ENCODE peak calls at places on chromosomes 6 and 20, in four cellular contexts. W is cardiac fibroblast, F is vagina, I is GM12878. X is an unnamed sample.
A peak's percentile ranks its signal among the peaks of the same experiment; 100 is the strongest.

GRCh38 chr6:78487401-78487800 is 379.9 kb upstream of the IRAK1BP1 start:
- DNase-seq in W (peak; percentile 66), F (no peak), I (no peak), X (no peak)

GRCh38 chr6:43911625-43912577 is 141.9 kb downstream of the VEGFA start:
- DNase-seq in W (no peak), F (no peak), I (no peak), X (no peak)

GRCh38 chr6:131979515-131980337 is 28.6 kb upstream of the CCN2 start:
- DNase-seq in W (peak; percentile 97), F (no peak), I (no peak), X (no peak)

GRCh38 chr6:69216127-69216526 is 580.7 kb downstream of the LMBRD1 start:
- DNase-seq in W (no peak), F (no peak), I (no peak), X (no peak)

GRCh38 chr6:119147101-119148053 is 68.9 kb upstream of the FAM184A start:
- DNase-seq in W (peak; percentile 97), F (no peak), I (peak; percentile 60), X (peak; percentile 58)

GRCh38 chr6:32194825-32195651 is 2.6 kb upstream of the GPSM3 start:
- DNase-seq in W (peak; percentile 79), F (no peak), I (no peak), X (no peak)

GRCh38 chr6:165049362-165049761 is 260.0 kb downstream of the C6orf118 start:
- DNase-seq in W (peak; percentile 26), F (no peak), I (no peak), X (no peak)

GRCh38 chr6:71545905-71546304 is 257.3 kb downstream of the OGFRL1 start:
- DNase-seq in W (no peak), F (no peak), I (no peak), X (no peak)

GRCh38 chr6:29564875-29565274 is 5.3 kb upstream of the UBD start:
- DNase-seq in W (no peak), F (no peak), I (no peak), X (no peak)

GRCh38 chr20:62964700-62965099 is 12.2 kb downstream of the SLC17A9 start:
- DNase-seq in W (no peak), F (no peak), I (no peak), X (no peak)

GRCh38 chr20:62967149-62967501 is 14.6 kb downstream of the SLC17A9 start:
- DNase-seq in W (no peak), F (no peak), I (no peak), X (no peak)

GRCh38 chr20:62963614-62964397 is 11.3 kb downstream of the SLC17A9 start:
- DNase-seq in W (no peak), F (no peak), I (no peak), X (no peak)

GRCh38 chr20:62966212-62967148 is 14.0 kb downstream of the SLC17A9 start:
- DNase-seq in W (no peak), F (no peak), I (no peak), X (no peak)

DNA sequence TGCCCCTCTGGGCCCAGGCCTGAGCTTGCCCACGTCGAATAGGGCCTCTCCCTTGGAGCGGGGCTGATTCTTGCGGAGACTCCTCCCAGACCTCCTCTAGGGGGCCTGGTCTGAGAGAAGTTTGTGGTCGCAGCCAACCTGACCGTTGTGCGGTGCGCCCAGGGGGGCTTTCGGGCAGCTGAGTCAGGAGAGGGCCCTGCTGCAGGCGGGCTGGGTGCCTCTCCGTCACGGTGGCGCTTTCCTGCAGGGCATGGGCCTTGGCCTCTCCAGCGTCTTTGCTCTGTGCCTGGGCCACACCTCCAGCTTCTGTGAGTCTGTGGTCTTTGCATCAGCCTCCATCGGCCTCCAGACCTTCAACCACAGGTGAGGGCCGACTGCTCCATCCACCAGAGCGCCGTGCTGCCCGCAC is 12.9 kb downstream of the SLC17A9 start:
- DNase-seq in W (no peak), F (no peak), I (no peak), X (no peak)
- TF ChIP-seq CTCF in W (no peak), F (no peak), I (no peak), X (no peak)

DNA sequence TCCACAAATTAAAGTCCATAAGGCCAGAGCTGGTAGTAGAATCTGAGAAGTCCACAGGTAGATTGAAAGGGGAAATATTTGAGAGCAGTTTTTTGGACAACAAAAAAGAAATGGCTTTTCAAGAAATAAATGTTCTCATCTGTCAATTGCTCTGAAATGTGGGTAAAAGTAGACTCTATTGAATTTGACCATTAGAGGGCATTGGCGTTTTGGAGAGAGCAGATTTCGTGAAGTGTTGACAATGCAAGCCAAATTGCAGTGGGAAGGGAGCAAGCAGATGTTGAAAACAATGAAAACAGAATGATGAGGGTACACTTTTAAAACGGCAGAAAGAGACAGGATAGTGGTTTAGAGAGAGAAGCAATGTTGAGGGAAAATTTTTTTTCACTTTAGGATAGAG is 149.1 kb upstream of the FAM83B start:
- DNase-seq in W (peak; percentile 15), F (no peak), I (no peak), X (no peak)
- TF ChIP-seq CTCF in W (peak; percentile 13), F (no peak), I (peak; percentile 37), X (no peak)

GRCh38 chr6:51626391-51626790 is 461.0 kb downstream of the PKHD1 start:
- DNase-seq in W (no peak), F (no peak), I (no peak), X (no peak)
- TF ChIP-seq CTCF in W (no peak), F (no peak), I (no peak), X (no peak)

GRCh38 chr20:5933802-5934436 is 16.4 kb downstream of the TRMT6 start:
- DNase-seq in W (peak; percentile 33), F (no peak), I (peak; percentile 26), X (no peak)
- TF ChIP-seq CTCF in W (peak; percentile 8), F (no peak), I (peak; percentile 61), X (no peak)

GRCh38 chr20:48295445-48295903 is 510.2 kb upstream of the SULF2 start:
- DNase-seq in W (peak; percentile 97), F (no peak), I (no peak), X (no peak)
- TF ChIP-seq CTCF in W (no peak), F (no peak), I (no peak), X (no peak)

DNA sequence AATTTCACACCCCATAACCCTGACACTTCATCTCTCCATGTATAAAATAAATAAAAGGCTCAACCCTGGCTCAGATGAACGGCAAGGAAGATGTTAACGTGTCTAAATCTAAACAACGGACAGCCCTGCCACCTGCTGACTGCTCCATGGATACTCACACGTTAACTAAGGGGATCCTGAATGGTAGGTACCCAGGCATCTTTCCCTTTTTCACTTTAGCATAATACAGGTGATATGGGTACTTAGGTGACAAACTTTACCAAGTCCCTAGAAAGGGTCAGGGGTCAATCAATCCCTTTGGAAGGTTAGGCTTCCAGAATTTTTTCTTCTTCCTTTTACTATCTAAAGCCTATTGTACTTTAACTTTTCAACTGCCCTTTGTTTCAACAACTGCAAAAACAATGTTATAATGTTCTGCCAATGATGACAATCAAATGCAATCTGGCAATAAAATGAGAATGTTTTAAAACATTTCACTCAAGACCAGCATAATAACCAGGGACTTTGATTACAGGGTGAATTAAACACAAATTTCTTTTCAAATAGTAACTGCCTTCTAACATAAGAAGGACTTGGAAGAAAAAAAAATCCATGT is 52.4 kb upstream of the IPCEF1 start:
- DNase-seq in W (peak; percentile 54), F (no peak), I (no peak), X (no peak)
- TF ChIP-seq CTCF in W (peak; percentile 36), F (no peak), I (peak; percentile 21), X (no peak)

GRCh38 chr6:6676910-6677441 is 88.5 kb downstream of the LY86 start:
- DNase-seq in W (peak; percentile 82), F (no peak), I (peak; percentile 66), X (peak; percentile 94)

GRCh38 chr6:6678185-6678671 is 89.7 kb downstream of the LY86 start:
- DNase-seq in W (peak; percentile 63), F (no peak), I (no peak), X (no peak)

GRCh38 chr6:6679633-6680032 is 91.1 kb downstream of the LY86 start:
- DNase-seq in W (no peak), F (no peak), I (no peak), X (no peak)

GRCh38 chr6:6678811-6679210 is 90.3 kb downstream of the LY86 start:
- DNase-seq in W (no peak), F (no peak), I (no peak), X (no peak)

DNA sequence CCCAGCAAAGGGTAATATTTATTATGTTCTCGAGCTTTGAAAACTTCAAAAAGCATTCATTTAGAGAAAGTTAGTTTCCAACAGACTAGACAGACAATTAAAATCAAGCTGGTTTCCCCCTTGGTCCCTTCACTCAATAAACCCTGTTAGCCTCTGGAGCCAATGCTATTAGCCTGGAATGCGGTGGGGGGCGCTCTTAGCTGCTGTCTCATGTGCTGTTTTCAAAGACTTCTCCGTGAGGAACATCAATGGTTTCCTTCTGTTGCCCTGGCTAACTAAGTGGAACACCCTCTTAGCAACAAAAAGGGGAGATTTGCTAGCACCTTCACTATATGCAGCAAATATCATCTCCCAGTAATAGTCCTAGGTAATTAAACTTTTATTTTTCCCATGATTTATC is 86.4 kb downstream of the LY86 start:
- DNase-seq in W (no peak), F (no peak), I (no peak), X (no peak)
- TF ChIP-seq CTCF in W (peak; percentile 47), F (no peak), I (peak; percentile 2), X (no peak)

GRCh38 chr20:44521484-44522481 is at the start of gene SERINC3:
- DNase-seq in W (peak; percentile 96), F (peak; percentile 97), I (peak; percentile 78), X (peak; percentile 89)
- TF ChIP-seq CTCF in W (no peak), F (no peak), I (peak; percentile 29), X (no peak)

GRCh38 chr6:150355932-150356331 is 12.9 kb upstream of the IYD start:
- DNase-seq in W (no peak), F (no peak), I (no peak), X (no peak)
- TF ChIP-seq CTCF in W (no peak), F (no peak), I (no peak), X (no peak)

DNA sequence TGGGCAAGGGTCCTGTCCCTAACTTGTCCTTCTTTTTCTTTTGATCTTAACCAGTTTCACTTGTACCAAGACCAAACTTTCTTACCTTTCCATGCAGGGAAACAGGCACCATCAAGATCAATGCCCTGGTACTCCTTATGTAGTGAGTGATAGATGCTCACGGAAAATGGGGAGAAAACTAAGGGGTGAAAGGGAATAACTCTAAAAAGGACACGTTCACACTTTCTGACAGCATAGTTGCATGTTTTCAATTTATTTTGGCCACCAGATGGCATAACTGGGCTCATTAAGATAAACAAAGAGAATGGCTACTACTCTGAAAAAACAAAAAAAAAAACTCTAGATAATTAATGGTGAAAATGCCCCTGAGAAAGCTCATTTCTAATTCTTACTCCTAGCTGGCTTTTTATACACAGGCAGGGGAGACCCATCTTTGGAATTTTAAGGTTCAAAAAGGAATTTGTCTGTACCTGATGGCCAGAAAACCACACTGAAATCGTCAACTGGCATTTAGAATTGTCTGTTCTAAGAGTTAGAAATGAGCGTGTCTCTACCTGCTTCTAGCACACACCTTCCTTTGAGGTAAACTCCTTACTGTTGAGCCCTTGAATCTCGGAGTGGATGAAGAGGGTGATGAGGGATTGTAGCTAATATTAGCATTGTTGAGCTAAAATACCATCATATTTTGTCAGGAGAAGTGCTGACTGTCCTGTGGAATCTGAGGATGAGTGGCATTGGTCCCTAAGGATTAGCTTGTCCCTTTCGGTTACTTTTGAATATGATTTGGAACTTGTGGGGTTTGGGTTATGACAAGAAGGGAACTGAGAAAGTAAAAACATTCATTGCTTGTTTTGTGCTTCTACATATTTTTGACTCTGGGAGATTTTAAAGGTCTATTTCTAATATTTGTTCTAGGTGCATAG is 62.2 kb upstream of the DDR1 start:
- DNase-seq in W (peak; percentile 69), F (no peak), I (no peak), X (no peak)
- TF ChIP-seq CTCF in W (peak; percentile 43), F (no peak), I (peak; percentile 52), X (no peak)